ENCODE peak calls at places on chromosomes 3 and 15, in four cellular contexts. One of them, this sample, is unnamed.

GRCh38 chr3:86244897-86245296 is 746.1 kb downstream of the VGLL3 start:
- DNase-seq in HepG2: no peak
- DNase-seq in H1: no peak
- DNase-seq in K562: no peak
- DNase-seq in this sample: no peak

GRCh38 chr3:44029100-44029499 is 212.6 kb upstream of the TOPAZ1 start:
- DNase-seq in HepG2: no peak
- DNase-seq in H1: no peak
- DNase-seq in K562: no peak
- DNase-seq in this sample: no peak

GRCh38 chr3:190449801-190450200 is at the start of gene TMEM207:
- DNase-seq in HepG2: no peak
- DNase-seq in H1: no peak
- DNase-seq in K562: no peak
- DNase-seq in this sample: no peak

GRCh38 chr3:12670789-12671450 is 7.0 kb upstream of the RAF1 start:
- DNase-seq in HepG2: peak
- DNase-seq in H1: no peak
- DNase-seq in K562: no peak
- DNase-seq in this sample: no peak

GRCh38 chr15:67103021-67103420 is 37.6 kb downstream of the SMAD3 start:
- DNase-seq in HepG2: no peak
- DNase-seq in H1: no peak
- DNase-seq in K562: no peak
- DNase-seq in this sample: no peak

GRCh38 chr15:74988007-74988800 is 7.2 kb upstream of the SCAMP5 start:
- DNase-seq in HepG2: peak
- DNase-seq in H1: no peak
- DNase-seq in K562: peak
- DNase-seq in this sample: peak

GRCh38 chr3:122810706-122811105 is 15.8 kb downstream of the SLC49A4 start:
- DNase-seq in HepG2: no peak
- DNase-seq in H1: no peak
- DNase-seq in K562: no peak
- DNase-seq in this sample: no peak

GRCh38 chr3:150114273-150114672 is 143.6 kb upstream of the PFN2 start:
- DNase-seq in HepG2: no peak
- DNase-seq in H1: no peak
- DNase-seq in K562: no peak
- DNase-seq in this sample: no peak

GRCh38 chr15:41790756-41791546 is 16.7 kb downstream of the MAPKBP1 start:
- DNase-seq in HepG2: peak
- DNase-seq in H1: no peak
- DNase-seq in K562: peak
- DNase-seq in this sample: no peak

GRCh38 chr3:54321515-54321914 is 199.2 kb downstream of the CACNA2D3 start:
- DNase-seq in HepG2: no peak
- DNase-seq in H1: no peak
- DNase-seq in K562: no peak
- DNase-seq in this sample: no peak

GRCh38 chr3:107367353-107367752 is 9.9 kb upstream of the CCDC54 start:
- DNase-seq in HepG2: no peak
- DNase-seq in H1: no peak
- DNase-seq in K562: peak
- DNase-seq in this sample: peak

GRCh38 chr3:178443634-178444033 is 92.6 kb upstream of the KCNMB2 start:
- DNase-seq in HepG2: no peak
- DNase-seq in H1: no peak
- DNase-seq in K562: no peak
- DNase-seq in this sample: no peak

GRCh38 chr3:73363093-73363492 is 261.6 kb downstream of the PDZRN3 start:
- DNase-seq in HepG2: no peak
- DNase-seq in H1: no peak
- DNase-seq in K562: no peak
- DNase-seq in this sample: no peak

GRCh38 chr15:100349696-100350433 is 8.1 kb upstream of the ADAMTS17 start:
- DNase-seq in HepG2: peak
- DNase-seq in H1: peak
- DNase-seq in K562: peak
- DNase-seq in this sample: peak

GRCh38 chr3:45760878-45761711 is 35.2 kb downstream of the SLC6A20 start:
- DNase-seq in HepG2: peak
- DNase-seq in H1: no peak
- DNase-seq in K562: peak
- DNase-seq in this sample: peak

GRCh38 chr15:78282324-78282723 is 17.1 kb downstream of the SKIC8 start:
- DNase-seq in HepG2: no peak
- DNase-seq in H1: no peak
- DNase-seq in K562: no peak
- DNase-seq in this sample: no peak

GRCh38 chr15:92383528-92384326 is 10.0 kb upstream of the ST8SIA2 start:
- DNase-seq in HepG2: peak
- DNase-seq in H1: no peak
- DNase-seq in K562: peak
- DNase-seq in this sample: peak

GRCh38 chr3:70393881-70394612 is 81.6 kb upstream of the MDFIC2 start:
- DNase-seq in HepG2: peak
- DNase-seq in H1: no peak
- DNase-seq in K562: no peak
- DNase-seq in this sample: no peak

GRCh38 chr3:46661776-46662766 is 31.4 kb downstream of the ALS2CL start:
- DNase-seq in HepG2: no peak
- DNase-seq in H1: no peak
- DNase-seq in K562: no peak
- DNase-seq in this sample: no peak

GRCh38 chr3:151210676-151211381 is 7.8 kb upstream of the GPR171 start:
- DNase-seq in HepG2: peak
- DNase-seq in H1: no peak
- DNase-seq in K562: no peak
- DNase-seq in this sample: no peak

GRCh38 chr15:77402740-77403379 is 17.0 kb downstream of the PEAK1 start:
- DNase-seq in HepG2: no peak
- DNase-seq in H1: no peak
- DNase-seq in K562: no peak
- DNase-seq in this sample: no peak

GRCh38 chr3:187370051-187370450 is 1.9 kb downstream of the RTP4 start:
- DNase-seq in HepG2: no peak
- DNase-seq in H1: no peak
- DNase-seq in K562: no peak
- DNase-seq in this sample: no peak

DNA sequence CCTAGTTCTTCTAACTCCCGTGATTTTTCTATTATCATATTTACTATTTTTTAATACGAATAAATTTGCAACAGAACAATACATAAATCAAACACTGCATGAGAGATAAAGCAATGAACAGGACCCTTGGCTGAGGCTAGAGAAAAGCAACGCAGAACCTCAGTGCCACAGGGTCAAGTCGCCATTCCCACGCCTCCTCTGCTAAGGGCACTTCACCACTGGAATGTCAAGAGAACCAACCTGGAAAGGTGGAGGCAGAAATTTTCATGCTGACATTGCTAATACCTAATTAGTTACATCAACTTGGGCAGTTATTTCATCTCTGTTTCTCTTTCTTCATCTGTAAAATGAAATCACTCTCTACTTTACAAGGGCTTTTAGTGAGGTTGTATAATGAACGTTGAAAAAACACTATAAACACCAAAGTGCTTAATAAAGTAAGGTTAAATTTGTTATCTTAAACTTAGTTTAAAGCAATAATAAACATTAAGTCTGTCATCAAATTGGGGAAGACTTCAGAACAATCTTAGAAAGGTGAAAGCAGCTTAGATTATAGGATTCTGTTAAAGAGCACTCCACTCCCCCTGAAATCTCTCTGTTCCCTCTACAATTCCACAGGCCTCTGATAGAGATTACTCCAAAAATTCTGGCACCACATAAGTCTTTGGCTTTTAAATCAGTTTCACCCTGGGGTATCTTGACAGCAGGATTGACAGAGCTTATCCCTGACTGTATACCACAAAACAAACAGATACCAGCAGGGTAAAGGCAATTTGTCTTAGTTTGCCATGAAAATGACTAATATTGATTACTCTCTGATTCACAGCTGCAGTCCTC is 41.9 kb downstream of the PLCH1 start:
- DNase-seq in HepG2: no peak
- DNase-seq in H1: no peak
- DNase-seq in K562: no peak
- DNase-seq in this sample: no peak
- TF ChIP-seq PHF8 in HepG2: no peak
- TF ChIP-seq PHF8 in H1: no peak
- TF ChIP-seq PHF8 in K562: no peak
- TF ChIP-seq PHF8 in this sample: no peak

DNA sequence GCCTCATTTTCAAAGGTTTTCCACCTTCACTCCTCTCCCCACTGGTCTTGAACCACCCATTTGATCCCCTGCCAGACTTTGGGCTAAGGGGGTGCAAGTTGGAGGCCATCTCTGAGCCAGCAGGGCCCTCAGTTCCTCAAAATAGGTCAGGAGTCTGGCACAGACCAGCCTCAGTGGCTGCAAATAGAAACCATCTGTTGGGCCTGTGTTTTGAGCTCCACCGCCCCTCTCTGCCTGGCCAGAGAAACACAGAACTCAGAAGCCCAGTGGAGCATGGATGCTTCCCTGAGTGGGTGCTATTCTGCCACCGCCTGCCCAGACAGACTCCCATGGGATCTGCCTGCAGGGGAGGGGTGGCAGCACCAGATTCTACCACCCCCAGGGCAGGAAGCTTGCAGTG is 56.3 kb downstream of the CORO2B start:
- DNase-seq in HepG2: no peak
- DNase-seq in H1: no peak
- DNase-seq in K562: no peak
- DNase-seq in this sample: no peak
- TF ChIP-seq PHF8 in HepG2: no peak
- TF ChIP-seq PHF8 in H1: no peak
- TF ChIP-seq PHF8 in K562: no peak
- TF ChIP-seq PHF8 in this sample: no peak

GRCh38 chr3:141714671-141715070 is 23.4 kb upstream of the RNF7 start:
- DNase-seq in HepG2: no peak
- DNase-seq in H1: no peak
- DNase-seq in K562: no peak
- DNase-seq in this sample: no peak
- TF ChIP-seq PHF8 in HepG2: no peak
- TF ChIP-seq PHF8 in H1: no peak
- TF ChIP-seq PHF8 in K562: no peak
- TF ChIP-seq PHF8 in this sample: no peak

GRCh38 chr3:146283796-146284485 is 33.0 kb upstream of the PLSCR4 start:
- DNase-seq in HepG2: peak
- DNase-seq in H1: no peak
- DNase-seq in K562: no peak
- DNase-seq in this sample: no peak

GRCh38 chr3:146275476-146275875 is 24.6 kb upstream of the PLSCR4 start:
- DNase-seq in HepG2: no peak
- DNase-seq in H1: no peak
- DNase-seq in K562: no peak
- DNase-seq in this sample: no peak

GRCh38 chr3:146277953-146278631 is 27.2 kb upstream of the PLSCR4 start:
- DNase-seq in HepG2: peak
- DNase-seq in H1: no peak
- DNase-seq in K562: no peak
- DNase-seq in this sample: no peak

DNA sequence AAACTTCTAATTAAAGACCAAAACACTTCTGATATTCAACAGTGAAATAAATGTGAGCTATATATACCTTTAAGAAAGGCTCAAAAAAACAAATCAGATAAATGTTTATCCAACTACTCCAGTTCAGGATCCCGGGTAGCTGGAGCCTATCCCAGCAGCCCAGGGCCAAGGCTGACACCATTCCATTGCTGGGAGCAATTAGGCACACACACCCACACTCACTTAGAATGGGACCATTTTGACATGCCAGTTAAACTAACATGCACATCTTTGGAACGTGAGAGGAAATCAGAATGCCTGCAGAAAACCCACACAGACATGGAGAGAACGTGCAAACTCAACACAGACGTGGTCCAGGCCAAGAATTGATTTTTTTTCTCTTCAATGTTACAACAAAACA is 30.0 kb upstream of the PLSCR4 start:
- DNase-seq in HepG2: no peak
- DNase-seq in H1: no peak
- DNase-seq in K562: no peak
- DNase-seq in this sample: no peak
- TF ChIP-seq PHF8 in HepG2: no peak
- TF ChIP-seq PHF8 in H1: no peak
- TF ChIP-seq PHF8 in K562: no peak
- TF ChIP-seq PHF8 in this sample: no peak

DNA sequence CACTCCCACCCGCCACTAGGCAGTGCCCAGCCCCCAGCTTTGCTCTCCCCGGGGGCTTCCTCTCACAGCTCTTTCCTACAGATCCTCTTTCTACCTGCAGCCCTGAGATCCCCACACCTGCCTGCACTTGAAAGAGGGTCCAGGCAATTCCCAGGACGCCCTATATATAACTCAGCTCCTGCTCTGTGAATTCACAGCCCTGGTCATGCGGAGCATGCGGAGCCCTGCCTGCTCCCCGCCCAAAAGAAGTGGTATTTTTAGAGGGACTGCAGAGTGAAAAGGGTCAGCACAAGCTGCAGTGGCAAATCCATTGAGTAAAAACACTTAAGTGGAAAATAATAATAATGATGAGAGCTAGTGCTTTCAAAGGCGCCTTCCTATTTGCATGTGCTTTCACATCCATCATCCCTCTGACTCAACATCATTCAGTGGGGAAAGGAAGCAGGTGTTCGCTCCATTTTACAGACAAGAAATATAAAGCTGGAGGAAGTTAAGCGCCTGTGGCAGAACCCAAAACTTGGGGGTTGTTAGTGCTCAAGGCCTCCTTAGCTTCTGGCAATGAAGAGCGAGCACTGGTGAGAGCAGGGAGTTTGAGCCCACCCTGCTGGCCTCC is 76.3 kb upstream of the LIPC start:
- DNase-seq in HepG2: no peak
- DNase-seq in H1: no peak
- DNase-seq in K562: no peak
- DNase-seq in this sample: no peak
- TF ChIP-seq PHF8 in HepG2: no peak
- TF ChIP-seq PHF8 in H1: no peak
- TF ChIP-seq PHF8 in K562: no peak
- TF ChIP-seq PHF8 in this sample: no peak